ENCODE peak calls at places on chromosomes 5 and 9, in ten cellular contexts. L is upper lobe of right lung, W is esophagus muscularis mucosa, N is GM23248, X is aorta, H is stomach, U is lower lobe of right lung, A is psoas muscle, M is pancreas, Q is OCI-LY7. K is an unnamed sample.
A peak's percentile ranks its signal among the peaks of the same experiment; 100 is the strongest.

GRCh38 chr9:89418112-89418872 is 79.6 kb downstream of the SEMA4D start:
- DNase-seq in M (no peak), W (no peak), L (no peak), H (no peak), A (no peak), Q (no peak), X (no peak), N (no peak), U (no peak), K (no peak)

GRCh38 chr5:135718151-135718550 is 116.3 kb upstream of the SLC25A48 start:
- DNase-seq in H (no peak), Q (no peak), U (no peak), M (no peak), A (no peak), N (peak; percentile 80), L (no peak), X (no peak), W (no peak), K (no peak)

GRCh38 chr9:93107151-93107824 is 11.3 kb downstream of the CARD19 start:
- DNase-seq in U (peak; percentile 29), N (no peak), H (no peak), W (no peak), M (no peak), A (peak; percentile 38), Q (no peak), L (peak; percentile 60), X (peak; percentile 40), K (no peak)

GRCh38 chr9:123090198-123090896 is 56.9 kb downstream of the GPR21 start:
- DNase-seq in A (no peak), Q (peak; percentile 21), W (no peak), U (no peak), H (no peak), L (no peak), N (no peak), X (no peak), M (no peak), K (no peak)

GRCh38 chr9:107586493-107586892 is 96.9 kb upstream of the KLF4 start:
- DNase-seq in N (no peak), W (no peak), H (peak; percentile 28), A (no peak), L (no peak), U (no peak), X (no peak), Q (no peak), M (no peak), K (no peak)

GRCh38 chr9:14356376-14356775 is 42.4 kb upstream of the NFIB start:
- DNase-seq in L (no peak), M (no peak), H (no peak), Q (no peak), X (no peak), U (no peak), N (no peak), W (no peak), A (no peak), K (no peak)

GRCh38 chr5:83368317-83368716 is 103.2 kb upstream of the VCAN start:
- DNase-seq in X (no peak), N (peak; percentile 93), U (peak; percentile 47), W (no peak), A (no peak), Q (no peak), M (no peak), L (no peak), H (no peak), K (no peak)

GRCh38 chr9:81984911-81985310 is 3.7 kb upstream of the SPATA31D1 start:
- DNase-seq in M (no peak), H (no peak), L (no peak), Q (no peak), X (no peak), W (no peak), A (no peak), U (no peak), N (peak; percentile 55), K (no peak)

GRCh38 chr5:177478711-177479646 is 5.5 kb upstream of the DBN1 start:
- DNase-seq in H (peak; percentile 80), W (peak; percentile 97), X (peak; percentile 89), N (peak; percentile 73), Q (no peak), L (peak; percentile 86), U (peak; percentile 79), M (no peak), A (peak; percentile 94), K (no peak)

GRCh38 chr9:20227166-20227874 is 395.0 kb downstream of the MLLT3 start:
- DNase-seq in M (no peak), X (no peak), Q (no peak), A (no peak), L (no peak), U (no peak), N (no peak), H (no peak), W (no peak), K (no peak)

GRCh38 chr5:175534070-175534932 is 55.9 kb downstream of the SFXN1 start:
- DNase-seq in N (peak; percentile 94), M (peak; percentile 59), X (peak; percentile 87), W (peak; percentile 93), A (peak; percentile 87), L (peak; percentile 88), H (peak; percentile 89), Q (no peak), U (peak; percentile 89), K (peak; percentile 82)

GRCh38 chr9:90783552-90783951 is 18.1 kb upstream of the SYK start:
- DNase-seq in A (no peak), Q (no peak), W (no peak), M (no peak), L (no peak), H (no peak), X (no peak), U (no peak), N (no peak), K (no peak)

GRCh38 chr5:54944364-54944763 is 41.0 kb downstream of the ESM1 start:
- DNase-seq in U (no peak), H (no peak), A (no peak), X (no peak), L (no peak), N (peak; percentile 59), W (peak; percentile 75), M (no peak), Q (peak; percentile 28), K (peak; percentile 54)

GRCh38 chr5:53419247-53419646 is 61.2 kb upstream of the FST start:
- DNase-seq in H (no peak), U (no peak), L (no peak), W (no peak), Q (no peak), A (no peak), N (peak; percentile 94), M (no peak), X (no peak), K (no peak)

DNA sequence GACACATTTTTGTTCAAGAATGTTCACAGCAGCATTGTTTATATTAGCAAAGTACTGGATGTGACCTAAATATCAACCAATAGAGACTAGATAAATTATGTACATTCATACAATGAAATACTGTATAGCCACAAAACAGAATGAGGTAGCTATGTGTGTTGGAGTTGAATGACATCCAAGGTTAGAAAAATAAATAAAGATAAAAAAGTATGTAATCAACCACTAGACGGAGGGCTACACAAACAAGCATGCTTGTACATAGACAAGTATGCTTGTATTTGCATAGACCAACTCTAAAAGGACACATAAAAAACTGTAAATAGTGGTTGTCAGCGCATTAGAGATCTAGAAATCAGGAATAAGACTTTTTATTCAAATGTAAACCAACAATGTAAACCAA is 3.0 kb downstream of the FEM1C start:
- DNase-seq in U (no peak), N (peak; percentile 33), M (no peak), Q (no peak), X (no peak), L (no peak), A (no peak), W (no peak), H (no peak), K (no peak)
- H3K36me3 ChIP-seq in U (peaks cover 29% of the 10 kb centered on the region), N (peaks cover 35% of the 10 kb centered on the region), M (no peaks in the 10 kb centered on the region), Q (peaks cover 67% of the 10 kb centered on the region), X (no peaks in the 10 kb centered on the region), L (peaks cover 18% of the 10 kb centered on the region), A (no peaks in the 10 kb centered on the region), W (peaks cover 15% of the 10 kb centered on the region), H (peaks cover 21% of the 10 kb centered on the region), K (no peaks in the 10 kb centered on the region)

DNA sequence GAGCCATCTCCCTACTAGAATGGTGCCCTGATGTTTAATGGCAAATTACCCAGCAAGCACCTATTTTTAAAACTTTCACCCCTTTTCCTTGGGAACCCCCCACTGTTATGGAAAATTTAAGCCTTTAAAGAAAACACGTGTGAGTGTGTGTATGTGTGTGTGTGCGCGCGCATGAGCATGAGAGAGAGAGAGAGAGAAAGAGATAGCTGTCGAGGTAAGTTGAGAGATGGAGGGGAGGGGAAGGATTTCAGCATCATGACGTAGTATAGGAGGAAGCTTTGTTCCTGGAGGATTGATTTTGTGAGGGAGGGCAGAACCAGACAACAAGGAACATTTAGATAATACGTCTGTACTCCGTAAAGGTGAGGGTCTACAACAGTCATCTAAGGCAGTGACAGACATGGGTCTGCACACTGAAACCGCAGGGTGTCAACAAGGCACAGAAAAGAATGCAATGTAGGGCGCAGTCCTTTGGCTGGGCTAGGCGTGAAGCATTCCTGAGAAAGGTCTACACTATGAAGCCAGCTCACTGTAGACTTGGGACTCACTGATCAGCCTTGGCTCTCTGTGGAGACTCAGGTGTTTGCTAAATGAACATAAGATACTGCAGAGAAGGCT is 227.7 kb downstream of the SMARCA2 start:
- DNase-seq in X (no peak), U (no peak), L (no peak), A (no peak), Q (no peak), M (no peak), H (peak; percentile 33), N (peak; percentile 26), W (no peak), K (no peak)
- H3K4me3 ChIP-seq in X (peak overlapping the region; percentile 72), U (peak overlapping the region; percentile 56), L (peak overlapping the region; percentile 57), A (peak overlapping the region; percentile 69), Q (peak overlapping the region; percentile 62), M (peak overlapping the region; percentile 26), H (peak overlapping the region; percentile 52), N (peak overlapping the region; percentile 77), W (peak overlapping the region; percentile 61), K (peak overlapping the region; percentile 43)

DNA sequence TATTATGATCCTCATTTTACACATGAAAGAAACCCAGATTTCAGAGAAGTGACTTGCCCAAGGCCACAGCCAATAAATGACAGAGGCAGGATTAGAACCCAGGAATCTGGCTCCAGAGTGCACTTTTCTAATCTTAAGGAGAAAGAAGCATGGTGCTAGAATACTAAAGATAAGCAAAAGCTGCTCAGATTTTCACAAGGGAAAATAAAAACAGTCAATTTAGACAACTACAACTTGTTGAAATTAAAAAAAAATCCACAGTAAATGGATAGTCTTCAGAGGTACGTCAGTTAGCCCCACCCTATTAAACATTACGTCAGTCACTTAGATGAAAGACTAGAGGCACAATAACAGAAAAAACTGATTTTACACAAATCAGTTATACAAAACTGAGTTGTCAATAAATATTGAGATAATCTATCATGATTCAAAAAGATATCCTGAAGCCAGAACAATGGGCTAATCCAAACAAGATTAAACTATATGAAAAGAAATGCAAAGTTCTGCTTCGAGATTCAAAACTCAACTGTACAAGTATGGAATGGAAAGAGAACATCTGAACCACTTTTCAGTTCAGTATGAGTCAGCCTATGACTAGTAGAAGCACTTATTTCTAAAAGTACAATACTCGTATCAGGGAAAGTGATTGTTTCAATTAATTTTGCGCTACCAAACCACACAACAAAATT is 9.3 kb downstream of the TMEM245 start:
- DNase-seq in M (no peak), L (no peak), H (no peak), X (no peak), N (peak; percentile 86), Q (no peak), A (no peak), W (no peak), U (no peak), K (peak; percentile 73)
- H3K4me1 ChIP-seq in M (peaks cover 72% of the 10 kb centered on the region), L (peaks cover 83% of the 10 kb centered on the region), H (peaks cover 68% of the 10 kb centered on the region), X (peaks cover 6% of the 10 kb centered on the region), N (peaks cover 52% of the 10 kb centered on the region), Q (peaks cover 93% of the 10 kb centered on the region), A (peaks cover 76% of the 10 kb centered on the region), W (peaks cover 92% of the 10 kb centered on the region), U (peaks cover 84% of the 10 kb centered on the region), K (peaks cover 18% of the 10 kb centered on the region)

GRCh38 chr5:142322403-142322746 is 2.4 kb downstream of the SPRY4 start:
- DNase-seq in H (no peak), M (no peak), X (no peak), W (no peak), U (no peak), A (no peak), Q (no peak), L (no peak), N (no peak), K (no peak)
- H3K36me3 ChIP-seq in H (no peaks in the 10 kb centered on the region), M (no peaks in the 10 kb centered on the region), X (no peaks in the 10 kb centered on the region), W (no peaks in the 10 kb centered on the region), U (no peaks in the 10 kb centered on the region), A (no peaks in the 10 kb centered on the region), Q (no peaks in the 10 kb centered on the region), L (peaks cover 11% of the 10 kb centered on the region), N (no peaks in the 10 kb centered on the region), K (no peaks in the 10 kb centered on the region)

K was measured in naive thymus-derived CD4-positive, alpha-beta T cell.